ENCODE peak calls at places on chromosome 10, in ten cellular contexts. One of them, this sample, is unnamed.

GRCh38 chr10:126959906-126960685 is 54.9 kb downstream of the DOCK1 start:
- DNase-seq in body of pancreas: no peak
- DNase-seq in A549: no peak
- DNase-seq in SK-N-SH: no peak
- DNase-seq in kidney: no peak
- DNase-seq in tibial artery: no peak
- DNase-seq in left ventricle myocardium inferior: no peak
- DNase-seq in OCI-LY7: no peak
- DNase-seq in AG10803: no peak
- DNase-seq in GM06990: no peak
- DNase-seq in this sample: no peak

GRCh38 chr10:122419890-122420623 is 34.4 kb upstream of the ARMS2 start:
- DNase-seq in body of pancreas: no peak
- DNase-seq in A549: no peak
- DNase-seq in SK-N-SH: no peak
- DNase-seq in kidney: no peak
- DNase-seq in tibial artery: no peak
- DNase-seq in left ventricle myocardium inferior: no peak
- DNase-seq in OCI-LY7: no peak
- DNase-seq in AG10803: peak; percentile 94
- DNase-seq in GM06990: no peak
- DNase-seq in this sample: no peak

GRCh38 chr10:17255512-17255911 is 27.5 kb downstream of the VIM start:
- DNase-seq in body of pancreas: no peak
- DNase-seq in A549: no peak
- DNase-seq in SK-N-SH: no peak
- DNase-seq in kidney: no peak
- DNase-seq in tibial artery: no peak
- DNase-seq in left ventricle myocardium inferior: no peak
- DNase-seq in OCI-LY7: no peak
- DNase-seq in AG10803: no peak
- DNase-seq in GM06990: no peak
- DNase-seq in this sample: no peak

GRCh38 chr10:26792780-26793495 is 67.8 kb downstream of the ABI1 start:
- DNase-seq in body of pancreas: no peak
- DNase-seq in A549: no peak
- DNase-seq in SK-N-SH: no peak
- DNase-seq in kidney: no peak
- DNase-seq in tibial artery: no peak
- DNase-seq in left ventricle myocardium inferior: no peak
- DNase-seq in OCI-LY7: no peak
- DNase-seq in AG10803: no peak
- DNase-seq in GM06990: no peak
- DNase-seq in this sample: no peak

GRCh38 chr10:114624941-114625780 is 32.9 kb downstream of the ABLIM1 start:
- DNase-seq in body of pancreas: no peak
- DNase-seq in A549: no peak
- DNase-seq in SK-N-SH: no peak
- DNase-seq in kidney: no peak
- DNase-seq in tibial artery: no peak
- DNase-seq in left ventricle myocardium inferior: no peak
- DNase-seq in OCI-LY7: no peak
- DNase-seq in AG10803: no peak
- DNase-seq in GM06990: no peak
- DNase-seq in this sample: no peak

GRCh38 chr10:35387768-35388167 is 51.5 kb downstream of the CCNY start:
- DNase-seq in body of pancreas: no peak
- DNase-seq in A549: no peak
- DNase-seq in SK-N-SH: no peak
- DNase-seq in kidney: no peak
- DNase-seq in tibial artery: no peak
- DNase-seq in left ventricle myocardium inferior: no peak
- DNase-seq in OCI-LY7: no peak
- DNase-seq in AG10803: peak; percentile 35
- DNase-seq in GM06990: no peak
- DNase-seq in this sample: no peak

GRCh38 chr10:31581741-31582323 is 262.8 kb downstream of the ZEB1 start:
- DNase-seq in body of pancreas: no peak
- DNase-seq in A549: no peak
- DNase-seq in SK-N-SH: peak; percentile 38
- DNase-seq in kidney: no peak
- DNase-seq in tibial artery: no peak
- DNase-seq in left ventricle myocardium inferior: no peak
- DNase-seq in OCI-LY7: no peak
- DNase-seq in AG10803: no peak
- DNase-seq in GM06990: no peak
- DNase-seq in this sample: no peak

GRCh38 chr10:129850790-129851189 is 113.3 kb downstream of the EBF3 start:
- DNase-seq in body of pancreas: peak; percentile 19
- DNase-seq in A549: no peak
- DNase-seq in SK-N-SH: no peak
- DNase-seq in kidney: no peak
- DNase-seq in tibial artery: no peak
- DNase-seq in left ventricle myocardium inferior: no peak
- DNase-seq in OCI-LY7: no peak
- DNase-seq in AG10803: no peak
- DNase-seq in GM06990: no peak
- DNase-seq in this sample: no peak

GRCh38 chr10:4132216-4132556 is 347.2 kb upstream of the KLF6 start:
- DNase-seq in body of pancreas: no peak
- DNase-seq in A549: no peak
- DNase-seq in SK-N-SH: no peak
- DNase-seq in kidney: no peak
- DNase-seq in tibial artery: no peak
- DNase-seq in left ventricle myocardium inferior: no peak
- DNase-seq in OCI-LY7: no peak
- DNase-seq in AG10803: no peak
- DNase-seq in GM06990: no peak
- DNase-seq in this sample: no peak

GRCh38 chr10:4131407-4132215 is 346.6 kb upstream of the KLF6 start:
- DNase-seq in body of pancreas: no peak
- DNase-seq in A549: no peak
- DNase-seq in SK-N-SH: no peak
- DNase-seq in kidney: no peak
- DNase-seq in tibial artery: no peak
- DNase-seq in left ventricle myocardium inferior: no peak
- DNase-seq in OCI-LY7: peak; percentile 63
- DNase-seq in AG10803: peak; percentile 93
- DNase-seq in GM06990: peak; percentile 71
- DNase-seq in this sample: no peak

GRCh38 chr10:4127518-4128315 is 342.7 kb upstream of the KLF6 start:
- DNase-seq in body of pancreas: peak; percentile 20
- DNase-seq in A549: no peak
- DNase-seq in SK-N-SH: no peak
- DNase-seq in kidney: no peak
- DNase-seq in tibial artery: no peak
- DNase-seq in left ventricle myocardium inferior: no peak
- DNase-seq in OCI-LY7: peak; percentile 71
- DNase-seq in AG10803: no peak
- DNase-seq in GM06990: peak; percentile 72
- DNase-seq in this sample: no peak

GRCh38 chr10:4129866-4130455 is 345.0 kb upstream of the KLF6 start:
- DNase-seq in body of pancreas: no peak
- DNase-seq in A549: no peak
- DNase-seq in SK-N-SH: no peak
- DNase-seq in kidney: no peak
- DNase-seq in tibial artery: no peak
- DNase-seq in left ventricle myocardium inferior: no peak
- DNase-seq in OCI-LY7: no peak
- DNase-seq in AG10803: no peak
- DNase-seq in GM06990: no peak
- DNase-seq in this sample: no peak

DNA sequence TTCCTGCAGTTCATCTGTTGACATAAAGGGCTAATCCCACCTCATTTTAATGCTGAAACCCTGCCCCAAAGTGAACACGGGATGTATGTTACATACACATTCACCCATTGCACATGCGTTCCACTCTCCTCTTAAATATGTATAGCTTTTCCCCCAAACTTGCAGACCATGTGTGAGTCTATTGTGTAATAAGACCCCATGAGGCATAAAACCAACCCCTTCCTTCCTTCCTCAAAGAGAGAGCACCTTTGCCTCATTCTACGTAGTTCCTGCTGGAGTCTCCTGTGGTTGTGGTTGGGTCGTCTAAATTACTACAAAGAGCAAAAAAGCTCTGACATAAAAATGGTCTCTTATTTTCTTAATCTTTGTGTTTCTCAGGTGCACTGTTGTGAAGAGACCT is 345.7 kb upstream of the KLF6 start:
- DNase-seq in body of pancreas: no peak
- DNase-seq in A549: no peak
- DNase-seq in SK-N-SH: no peak
- DNase-seq in kidney: no peak
- DNase-seq in tibial artery: no peak
- DNase-seq in left ventricle myocardium inferior: no peak
- DNase-seq in OCI-LY7: peak; percentile 19
- DNase-seq in AG10803: no peak
- DNase-seq in GM06990: no peak
- DNase-seq in this sample: no peak
- H3K4me3 ChIP-seq in body of pancreas: no peak overlapping the region
- H3K4me3 ChIP-seq in A549: no peak overlapping the region
- H3K4me3 ChIP-seq in SK-N-SH: no peak overlapping the region
- H3K4me3 ChIP-seq in kidney: no peak overlapping the region
- H3K4me3 ChIP-seq in tibial artery: no peak overlapping the region
- H3K4me3 ChIP-seq in left ventricle myocardium inferior: no peak overlapping the region
- H3K4me3 ChIP-seq in OCI-LY7: peak overlapping the region; percentile 21
- H3K4me3 ChIP-seq in AG10803: no peak overlapping the region
- H3K4me3 ChIP-seq in GM06990: no peak overlapping the region
- H3K4me3 ChIP-seq in this sample: no peak overlapping the region

GRCh38 chr10:75269605-75270004 is 33.8 kb upstream of the COMTD1 start:
- DNase-seq in body of pancreas: no peak
- DNase-seq in A549: no peak
- DNase-seq in SK-N-SH: no peak
- DNase-seq in kidney: no peak
- DNase-seq in tibial artery: no peak
- DNase-seq in left ventricle myocardium inferior: no peak
- DNase-seq in OCI-LY7: no peak
- DNase-seq in AG10803: no peak
- DNase-seq in GM06990: no peak
- DNase-seq in this sample: no peak
- TF ChIP-seq CTCF in body of pancreas: no peak
- TF ChIP-seq CTCF in A549: no peak
- TF ChIP-seq CTCF in SK-N-SH: no peak
- TF ChIP-seq CTCF in kidney: no peak
- TF ChIP-seq CTCF in tibial artery: no peak
- TF ChIP-seq CTCF in left ventricle myocardium inferior: no peak
- TF ChIP-seq CTCF in OCI-LY7: no peak
- TF ChIP-seq CTCF in AG10803: no peak
- TF ChIP-seq CTCF in GM06990: no peak
- TF ChIP-seq CTCF in this sample: no peak

GRCh38 chr10:69220510-69220909 is 378 bp downstream of the HKDC1 start:
- DNase-seq in body of pancreas: no peak
- DNase-seq in A549: peak; percentile 39
- DNase-seq in SK-N-SH: no peak
- DNase-seq in kidney: no peak
- DNase-seq in tibial artery: no peak
- DNase-seq in left ventricle myocardium inferior: no peak
- DNase-seq in OCI-LY7: no peak
- DNase-seq in AG10803: no peak
- DNase-seq in GM06990: no peak
- DNase-seq in this sample: no peak

GRCh38 chr10:69224862-69225657 is 4.9 kb downstream of the HKDC1 start:
- DNase-seq in body of pancreas: no peak
- DNase-seq in A549: no peak
- DNase-seq in SK-N-SH: peak; percentile 30
- DNase-seq in kidney: no peak
- DNase-seq in tibial artery: no peak
- DNase-seq in left ventricle myocardium inferior: no peak
- DNase-seq in OCI-LY7: peak; percentile 51
- DNase-seq in AG10803: peak; percentile 31
- DNase-seq in GM06990: no peak
- DNase-seq in this sample: no peak

GRCh38 chr10:69220041-69220451 is at the start of gene HKDC1:
- DNase-seq in body of pancreas: peak; percentile 68
- DNase-seq in A549: peak; percentile 84
- DNase-seq in SK-N-SH: no peak
- DNase-seq in kidney: peak; percentile 84
- DNase-seq in tibial artery: no peak
- DNase-seq in left ventricle myocardium inferior: no peak
- DNase-seq in OCI-LY7: no peak
- DNase-seq in AG10803: no peak
- DNase-seq in GM06990: no peak
- DNase-seq in this sample: no peak

GRCh38 chr10:69223028-69223342 is 2.9 kb downstream of the HKDC1 start:
- DNase-seq in body of pancreas: no peak
- DNase-seq in A549: no peak
- DNase-seq in SK-N-SH: no peak
- DNase-seq in kidney: no peak
- DNase-seq in tibial artery: no peak
- DNase-seq in left ventricle myocardium inferior: no peak
- DNase-seq in OCI-LY7: no peak
- DNase-seq in AG10803: no peak
- DNase-seq in GM06990: no peak
- DNase-seq in this sample: no peak

DNA sequence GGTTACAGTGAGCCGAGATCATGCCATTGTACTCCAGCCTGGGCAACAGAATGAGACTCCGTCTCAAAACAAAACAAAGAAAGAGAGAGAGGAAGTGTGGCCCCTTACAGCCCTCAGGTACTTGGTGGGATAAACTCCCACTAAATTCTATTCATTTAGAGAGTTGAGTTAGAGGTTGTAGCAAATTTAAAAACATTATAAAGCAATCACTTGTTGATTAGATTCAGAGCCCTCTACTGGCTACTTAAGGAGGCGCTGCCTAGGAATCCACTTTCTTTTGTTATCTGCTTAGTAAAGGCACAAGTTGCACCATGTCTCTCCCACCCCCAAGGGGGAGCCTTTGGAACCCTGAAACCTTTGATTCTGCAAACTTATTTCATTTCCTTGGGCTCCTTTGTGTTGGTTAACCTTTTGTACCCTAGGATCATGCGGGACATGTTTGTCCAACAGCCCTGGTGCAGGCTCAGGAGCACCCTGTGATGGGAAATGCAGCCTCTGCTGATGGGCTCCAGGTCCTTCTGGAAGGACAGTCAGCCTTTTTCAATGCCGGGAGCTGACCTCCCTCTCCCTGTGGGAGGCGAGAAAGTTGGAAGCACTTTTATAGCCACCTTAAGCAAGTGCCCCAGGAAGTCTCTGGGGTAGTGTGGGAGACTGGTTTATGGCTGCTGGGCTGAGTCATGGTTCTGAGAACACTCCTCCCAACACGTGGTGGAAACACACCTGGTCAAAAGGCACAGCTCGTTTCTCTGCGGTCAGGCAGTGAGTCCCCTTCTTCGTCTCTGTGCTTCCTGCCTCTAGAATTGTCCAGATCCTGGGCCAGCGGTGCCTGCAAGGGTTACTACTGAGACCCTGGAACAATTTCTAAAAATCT is 2.3 kb downstream of the HKDC1 start:
- DNase-seq in body of pancreas: peak; percentile 48
- DNase-seq in A549: peak; percentile 66
- DNase-seq in SK-N-SH: peak; percentile 57
- DNase-seq in kidney: peak; percentile 84
- DNase-seq in tibial artery: no peak
- DNase-seq in left ventricle myocardium inferior: no peak
- DNase-seq in OCI-LY7: peak; percentile 96
- DNase-seq in AG10803: peak; percentile 66
- DNase-seq in GM06990: peak; percentile 68
- DNase-seq in this sample: peak; percentile 31
- H3K4me3 ChIP-seq in body of pancreas: no peak overlapping the region
- H3K4me3 ChIP-seq in A549: peak overlapping the region; percentile 55
- H3K4me3 ChIP-seq in SK-N-SH: no peak overlapping the region
- H3K4me3 ChIP-seq in kidney: peak overlapping the region; percentile 59
- H3K4me3 ChIP-seq in tibial artery: no peak overlapping the region
- H3K4me3 ChIP-seq in left ventricle myocardium inferior: no peak overlapping the region
- H3K4me3 ChIP-seq in OCI-LY7: peak overlapping the region; percentile 45
- H3K4me3 ChIP-seq in AG10803: no peak overlapping the region
- H3K4me3 ChIP-seq in GM06990: peak overlapping the region; percentile 45
- H3K4me3 ChIP-seq in this sample: no peak overlapping the region

DNA sequence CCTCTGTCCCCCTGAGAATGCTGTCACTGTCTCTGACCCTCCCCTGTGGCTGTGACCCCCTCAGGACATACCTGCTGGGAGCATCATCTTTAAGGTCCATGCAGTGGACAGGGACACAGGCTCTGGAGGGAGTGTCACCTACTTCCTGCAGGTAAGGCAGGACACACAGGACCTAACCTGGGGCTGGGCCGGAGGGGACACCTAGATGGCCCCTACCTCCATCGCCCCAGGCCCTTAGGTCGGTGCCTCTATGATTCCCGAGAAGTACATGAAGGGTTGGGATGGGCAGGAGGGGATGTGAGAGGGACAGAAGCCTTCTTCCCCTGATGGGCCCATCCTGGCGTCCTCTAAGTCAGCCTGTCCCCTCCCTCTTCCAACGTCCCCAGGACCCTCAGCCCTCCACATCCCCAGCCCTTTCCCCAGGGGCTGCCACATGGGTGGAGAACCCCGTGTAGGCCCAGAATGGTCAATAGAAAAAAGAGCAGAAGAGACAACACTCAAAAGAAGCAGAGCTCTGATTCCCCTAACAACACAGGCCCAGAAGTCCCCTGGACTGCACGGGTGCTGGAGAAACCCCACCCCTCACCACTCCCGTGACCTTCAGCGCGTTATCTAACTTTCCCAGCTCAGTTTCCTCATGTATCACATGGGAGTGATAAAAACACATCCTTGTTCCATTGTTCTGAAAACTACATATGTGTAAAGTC is 6.4 kb downstream of the CDHR1 start:
- DNase-seq in body of pancreas: no peak
- DNase-seq in A549: no peak
- DNase-seq in SK-N-SH: no peak
- DNase-seq in kidney: no peak
- DNase-seq in tibial artery: no peak
- DNase-seq in left ventricle myocardium inferior: no peak
- DNase-seq in OCI-LY7: no peak
- DNase-seq in AG10803: no peak
- DNase-seq in GM06990: no peak
- DNase-seq in this sample: no peak
- TF ChIP-seq CTCF in body of pancreas: no peak
- TF ChIP-seq CTCF in A549: no peak
- TF ChIP-seq CTCF in SK-N-SH: no peak
- TF ChIP-seq CTCF in kidney: no peak
- TF ChIP-seq CTCF in tibial artery: no peak
- TF ChIP-seq CTCF in left ventricle myocardium inferior: no peak
- TF ChIP-seq CTCF in OCI-LY7: no peak
- TF ChIP-seq CTCF in AG10803: no peak
- TF ChIP-seq CTCF in GM06990: no peak
- TF ChIP-seq CTCF in this sample: no peak